ENCODE peak calls at places on chromosomes 5 and 9, in five cellular contexts. One of them, this sample, is unnamed.

GRCh38 chr5:31273631-31274378 is 80.3 kb downstream of the CDH6 start:
- DNase-seq in A549: no peak
- DNase-seq in cardiac muscle cell: no peak
- DNase-seq in gastrocnemius medialis: no peak
- DNase-seq in A673: no peak
- DNase-seq in this sample: no peak

GRCh38 chr5:36414869-36415282 is 113.2 kb upstream of the RANBP3L start:
- DNase-seq in A673: peak
- DNase-seq in gastrocnemius medialis: no peak
- DNase-seq in cardiac muscle cell: peak
- DNase-seq in A549: no peak
- DNase-seq in this sample: no peak

GRCh38 chr5:65341835-65342234 is 139.9 kb downstream of the ADAMTS6 start:
- DNase-seq in A673: no peak
- DNase-seq in A549: no peak
- DNase-seq in cardiac muscle cell: no peak
- DNase-seq in gastrocnemius medialis: no peak
- DNase-seq in this sample: no peak

GRCh38 chr5:32687167-32687831 is 23.8 kb upstream of the NPR3 start:
- DNase-seq in A673: peak
- DNase-seq in A549: no peak
- DNase-seq in gastrocnemius medialis: no peak
- DNase-seq in cardiac muscle cell: peak
- DNase-seq in this sample: no peak

GRCh38 chr5:1020461-1020961 is 11.9 kb downstream of the NKD2 start:
- DNase-seq in A549: no peak
- DNase-seq in gastrocnemius medialis: no peak
- DNase-seq in A673: no peak
- DNase-seq in cardiac muscle cell: no peak
- DNase-seq in this sample: no peak

GRCh38 chr5:138033916-138034315 is 1.0 kb upstream of the FAM13B start:
- DNase-seq in A549: no peak
- DNase-seq in gastrocnemius medialis: no peak
- DNase-seq in A673: no peak
- DNase-seq in cardiac muscle cell: peak
- DNase-seq in this sample: no peak

GRCh38 chr5:1669276-1670155 is 130.1 kb downstream of the MRPL36 start:
- DNase-seq in cardiac muscle cell: no peak
- DNase-seq in gastrocnemius medialis: no peak
- DNase-seq in A549: no peak
- DNase-seq in A673: no peak
- DNase-seq in this sample: no peak

GRCh38 chr9:100170556-100170955 is 71.5 kb downstream of the INVS start:
- DNase-seq in A549: no peak
- DNase-seq in A673: no peak
- DNase-seq in cardiac muscle cell: no peak
- DNase-seq in gastrocnemius medialis: no peak
- DNase-seq in this sample: no peak

GRCh38 chr9:16026886-16027285 is 474.0 kb downstream of the CCDC171 start:
- DNase-seq in A673: no peak
- DNase-seq in gastrocnemius medialis: no peak
- DNase-seq in A549: no peak
- DNase-seq in cardiac muscle cell: no peak
- DNase-seq in this sample: no peak

GRCh38 chr9:113343732-113344231 is 3.7 kb upstream of the WDR31 start:
- DNase-seq in A549: no peak
- DNase-seq in gastrocnemius medialis: peak
- DNase-seq in cardiac muscle cell: peak
- DNase-seq in A673: peak
- DNase-seq in this sample: peak

GRCh38 chr5:56306433-56307150 is 73.5 kb upstream of the ANKRD55 start:
- DNase-seq in cardiac muscle cell: no peak
- DNase-seq in gastrocnemius medialis: no peak
- DNase-seq in A673: no peak
- DNase-seq in A549: no peak
- DNase-seq in this sample: no peak

GRCh38 chr5:137743031-137743640 is 7.2 kb upstream of the KLHL3 start:
- DNase-seq in A549: peak
- DNase-seq in A673: peak
- DNase-seq in cardiac muscle cell: peak
- DNase-seq in gastrocnemius medialis: no peak
- DNase-seq in this sample: peak

GRCh38 chr5:118999696-119000095 is 11.3 kb upstream of the DTWD2 start:
- DNase-seq in A549: no peak
- DNase-seq in A673: no peak
- DNase-seq in cardiac muscle cell: no peak
- DNase-seq in gastrocnemius medialis: no peak
- DNase-seq in this sample: no peak

GRCh38 chr9:137045294-137046093 is 483 bp downstream of the NPDC1 start:
- DNase-seq in A549: no peak
- DNase-seq in gastrocnemius medialis: no peak
- DNase-seq in A673: peak
- DNase-seq in cardiac muscle cell: peak
- DNase-seq in this sample: no peak

GRCh38 chr5:132499440-132500243 is 9.1 kb upstream of the IRF1 start:
- DNase-seq in gastrocnemius medialis: no peak
- DNase-seq in A673: no peak
- DNase-seq in cardiac muscle cell: no peak
- DNase-seq in A549: no peak
- DNase-seq in this sample: peak

GRCh38 chr5:124544366-124545055 is 201.9 kb downstream of the ZNF608 start:
- DNase-seq in A549: no peak
- DNase-seq in A673: no peak
- DNase-seq in gastrocnemius medialis: peak
- DNase-seq in cardiac muscle cell: no peak
- DNase-seq in this sample: no peak

GRCh38 chr9:111232997-111233790 is 96.8 kb downstream of the OR2K2 start:
- DNase-seq in cardiac muscle cell: peak
- DNase-seq in A549: no peak
- DNase-seq in gastrocnemius medialis: no peak
- DNase-seq in A673: no peak
- DNase-seq in this sample: no peak

GRCh38 chr5:132915681-132916080 is 42.2 kb downstream of the LEAP2 start:
- DNase-seq in A673: no peak
- DNase-seq in cardiac muscle cell: peak
- DNase-seq in gastrocnemius medialis: no peak
- DNase-seq in A549: no peak
- DNase-seq in this sample: no peak

GRCh38 chr5:83378624-83379259 is 92.8 kb upstream of the VCAN start:
- DNase-seq in A673: no peak
- DNase-seq in A549: no peak
- DNase-seq in cardiac muscle cell: no peak
- DNase-seq in gastrocnemius medialis: no peak
- DNase-seq in this sample: no peak

GRCh38 chr9:70049236-70049635 is 5.6 kb downstream of the MAMDC2 start:
- DNase-seq in gastrocnemius medialis: peak
- DNase-seq in A549: no peak
- DNase-seq in A673: peak
- DNase-seq in cardiac muscle cell: peak
- DNase-seq in this sample: peak

GRCh38 chr9:4489562-4489918 is 728 bp upstream of the SLC1A1 start:
- DNase-seq in A549: peak
- DNase-seq in gastrocnemius medialis: no peak
- DNase-seq in cardiac muscle cell: peak
- DNase-seq in A673: no peak
- DNase-seq in this sample: peak

GRCh38 chr9:113548221-113549041 is 84.9 kb downstream of the RGS3 start:
- DNase-seq in A673: no peak
- DNase-seq in A549: no peak
- DNase-seq in gastrocnemius medialis: peak
- DNase-seq in cardiac muscle cell: peak
- DNase-seq in this sample: peak

GRCh38 chr9:121285835-121286687 is 18.1 kb downstream of the GSN start:
- DNase-seq in cardiac muscle cell: peak
- DNase-seq in gastrocnemius medialis: peak
- DNase-seq in A549: no peak
- DNase-seq in A673: peak
- DNase-seq in this sample: peak

GRCh38 chr5:111676496-111676895 is 80.5 kb downstream of the NREP start:
- DNase-seq in cardiac muscle cell: no peak
- DNase-seq in A549: no peak
- DNase-seq in A673: no peak
- DNase-seq in gastrocnemius medialis: no peak
- DNase-seq in this sample: no peak

DNA sequence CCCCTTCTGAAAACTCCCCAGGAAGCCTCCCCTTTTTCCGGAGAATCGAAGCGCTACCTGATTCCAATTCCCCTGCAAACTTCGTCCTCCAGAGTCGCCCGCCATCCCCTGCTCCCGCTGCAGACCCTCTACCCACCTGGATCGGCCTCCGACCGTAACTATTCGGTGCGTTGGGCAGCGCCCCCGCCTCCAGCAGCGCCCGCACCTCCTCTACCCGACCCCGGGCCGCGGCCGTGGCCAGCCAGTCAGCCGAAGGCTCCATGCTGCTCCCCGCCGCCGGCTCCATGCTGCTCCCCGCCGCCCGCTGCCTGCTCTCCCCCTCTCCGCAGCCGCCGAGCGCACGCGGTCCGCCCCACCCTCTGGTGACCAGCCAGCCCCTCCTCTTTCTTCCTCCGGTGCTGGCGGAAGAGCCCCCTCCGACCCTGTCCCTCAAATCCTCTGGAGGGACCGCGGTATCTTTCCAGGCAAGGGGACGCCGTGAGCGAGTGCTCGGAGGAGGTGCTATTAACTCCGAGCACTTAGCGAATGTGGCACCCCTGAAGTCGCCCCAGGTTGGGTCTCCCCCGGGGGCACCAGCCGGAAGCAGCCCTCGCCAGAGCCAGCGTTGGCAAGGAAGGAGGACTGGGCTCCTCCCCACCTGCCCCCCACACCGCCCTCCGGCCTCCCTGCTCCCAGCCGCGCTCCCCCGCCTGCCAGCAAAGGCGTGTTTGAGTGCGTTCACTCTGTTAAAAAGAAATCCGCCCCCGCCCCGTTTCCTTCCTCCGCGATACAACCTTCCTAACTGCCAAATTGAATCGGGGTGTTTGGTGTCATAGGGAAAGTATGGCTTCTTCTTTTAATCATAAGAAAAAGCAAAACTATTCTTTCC is 19.4 kb downstream of the CDKN2A start:
- DNase-seq in gastrocnemius medialis: no peak
- DNase-seq in A549: no peak
- DNase-seq in cardiac muscle cell: peak
- DNase-seq in A673: no peak
- DNase-seq in this sample: no peak
- H3K27ac ChIP-seq in gastrocnemius medialis: no peak
- H3K27ac ChIP-seq in A549: no peak
- H3K27ac ChIP-seq in cardiac muscle cell: no peak
- H3K27ac ChIP-seq in A673: no peak
- H3K27ac ChIP-seq in this sample: no peak

GRCh38 chr9:131697097-131697496 is 42.8 kb downstream of the RAPGEF1 start:
- DNase-seq in A549: no peak
- DNase-seq in cardiac muscle cell: peak
- DNase-seq in gastrocnemius medialis: no peak
- DNase-seq in A673: no peak
- DNase-seq in this sample: peak
- H3K27ac ChIP-seq in A549: no peak
- H3K27ac ChIP-seq in cardiac muscle cell: peak
- H3K27ac ChIP-seq in gastrocnemius medialis: peak
- H3K27ac ChIP-seq in A673: no peak
- H3K27ac ChIP-seq in this sample: peak

GRCh38 chr5:126896170-126896717 is 119.3 kb downstream of the LMNB1 start:
- DNase-seq in A549: no peak
- DNase-seq in gastrocnemius medialis: no peak
- DNase-seq in cardiac muscle cell: no peak
- DNase-seq in A673: no peak
- DNase-seq in this sample: no peak
- H3K27ac ChIP-seq in A549: no peak
- H3K27ac ChIP-seq in gastrocnemius medialis: no peak
- H3K27ac ChIP-seq in cardiac muscle cell: peak
- H3K27ac ChIP-seq in A673: no peak
- H3K27ac ChIP-seq in this sample: no peak

GRCh38 chr5:150514708-150515211 is 6.8 kb downstream of the NDST1 start:
- DNase-seq in A549: peak
- DNase-seq in gastrocnemius medialis: no peak
- DNase-seq in A673: no peak
- DNase-seq in cardiac muscle cell: no peak
- DNase-seq in this sample: no peak
- H3K27ac ChIP-seq in A549: peak
- H3K27ac ChIP-seq in gastrocnemius medialis: peak
- H3K27ac ChIP-seq in A673: no peak
- H3K27ac ChIP-seq in cardiac muscle cell: peak
- H3K27ac ChIP-seq in this sample: peak

GRCh38 chr9:13899924-13900323 is 414.0 kb downstream of the NFIB start:
- DNase-seq in cardiac muscle cell: no peak
- DNase-seq in A549: no peak
- DNase-seq in gastrocnemius medialis: no peak
- DNase-seq in A673: no peak
- DNase-seq in this sample: no peak
- H3K27ac ChIP-seq in cardiac muscle cell: no peak
- H3K27ac ChIP-seq in A549: no peak
- H3K27ac ChIP-seq in gastrocnemius medialis: peak
- H3K27ac ChIP-seq in A673: no peak
- H3K27ac ChIP-seq in this sample: peak

DNA sequence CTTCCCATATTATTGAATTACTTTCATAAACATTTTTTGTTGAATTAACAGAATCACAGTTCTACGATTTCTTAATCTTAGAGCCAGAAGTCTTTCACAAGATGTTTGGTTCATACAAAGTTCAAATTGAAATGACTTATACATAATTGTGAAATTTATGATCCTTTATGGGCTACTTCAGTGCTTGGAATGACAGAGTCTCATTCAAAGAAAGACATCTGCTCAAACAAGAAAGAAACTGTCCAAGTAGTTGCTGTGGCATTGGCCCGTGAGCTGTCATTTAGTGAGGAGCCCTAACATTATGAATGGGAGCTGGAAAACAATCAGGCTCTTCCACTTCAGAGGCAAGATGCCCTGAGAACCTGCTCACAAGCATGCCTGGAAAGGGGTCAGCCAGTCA is 63.4 kb downstream of the AUH start:
- DNase-seq in A549: no peak
- DNase-seq in gastrocnemius medialis: no peak
- DNase-seq in A673: no peak
- DNase-seq in cardiac muscle cell: peak
- DNase-seq in this sample: no peak
- H3K27ac ChIP-seq in A549: no peak
- H3K27ac ChIP-seq in gastrocnemius medialis: peak
- H3K27ac ChIP-seq in A673: no peak
- H3K27ac ChIP-seq in cardiac muscle cell: no peak
- H3K27ac ChIP-seq in this sample: no peak

GRCh38 chr5:147482426-147483196 is 27.3 kb downstream of the DPYSL3 start:
- DNase-seq in A673: no peak
- DNase-seq in cardiac muscle cell: peak
- DNase-seq in A549: no peak
- DNase-seq in gastrocnemius medialis: no peak
- DNase-seq in this sample: no peak
- H3K27ac ChIP-seq in A673: no peak
- H3K27ac ChIP-seq in cardiac muscle cell: no peak
- H3K27ac ChIP-seq in A549: no peak
- H3K27ac ChIP-seq in gastrocnemius medialis: peak
- H3K27ac ChIP-seq in this sample: peak

GRCh38 chr5:157449011-157449723 is 10.8 kb upstream of the NIPAL4 start:
- DNase-seq in gastrocnemius medialis: peak
- DNase-seq in A549: no peak
- DNase-seq in A673: no peak
- DNase-seq in cardiac muscle cell: peak
- DNase-seq in this sample: peak
- H3K27ac ChIP-seq in gastrocnemius medialis: peak
- H3K27ac ChIP-seq in A549: no peak
- H3K27ac ChIP-seq in A673: no peak
- H3K27ac ChIP-seq in cardiac muscle cell: peak
- H3K27ac ChIP-seq in this sample: peak

This sample was measured in tibial artery.